ENCODE peak calls at places on chromosomes 6 and 20, in five cellular contexts. K, J, S, U and Z are unnamed samples.
A peak's percentile ranks its signal among the peaks of the same experiment; 100 is the strongest.

GRCh38 chr6:151010111-151010510 is 144.6 kb downstream of the MTHFD1L start:
- DNase-seq in K (no peak), J (no peak), U (no peak), S (no peak), Z (no peak)

GRCh38 chr6:53437557-53438202 is 88.9 kb upstream of the ELOVL5 start:
- DNase-seq in S (no peak), U (peak; percentile 7), J (no peak), K (peak; percentile 48), Z (peak; percentile 77)

GRCh38 chr20:17315491-17316231 is 88.8 kb downstream of the PCSK2 start:
- DNase-seq in J (no peak), U (no peak), K (no peak), S (no peak), Z (no peak)

GRCh38 chr20:18585134-18585533 is 2.7 kb upstream of the DTD1 start:
- DNase-seq in U (no peak), K (no peak), J (no peak), S (no peak), Z (no peak)

GRCh38 chr6:153167026-153167891 is 36.2 kb upstream of the RGS17 start:
- DNase-seq in K (no peak), U (no peak), J (no peak), S (no peak), Z (peak; percentile 5)

GRCh38 chr20:44896583-44896982 is 11.1 kb downstream of the YWHAB start:
- DNase-seq in J (no peak), U (no peak), K (no peak), S (no peak), Z (peak; percentile 91)

GRCh38 chr6:102812242-102812641 is 1418.7 kb downstream of the GRIK2 start:
- DNase-seq in J (no peak), U (no peak), K (no peak), S (no peak), Z (peak; percentile 8)

GRCh38 chr6:89071036-89071435 is 9.5 kb upstream of the PNRC1 start:
- DNase-seq in J (no peak), U (no peak), S (no peak), K (no peak), Z (no peak)

GRCh38 chr6:112576421-112576820 is 229.3 kb downstream of the RFPL4B start:
- DNase-seq in J (no peak), K (no peak), S (no peak), U (no peak), Z (no peak)

GRCh38 chr6:151141685-151142084 is 98.1 kb upstream of the AKAP12 start:
- DNase-seq in K (no peak), U (no peak), J (no peak), S (no peak), Z (no peak)

GRCh38 chr6:116101298-116101718 is 655 bp downstream of the NT5DC1 start:
- DNase-seq in S (no peak), U (no peak), K (no peak), J (peak; percentile 54), Z (no peak)

GRCh38 chr20:55140631-55141030 is 665.2 kb downstream of the DOK5 start:
- DNase-seq in S (no peak), U (peak; percentile 88), K (no peak), J (no peak), Z (no peak)

GRCh38 chr6:69026243-69026642 is 391.2 kb downstream of the ADGRB3 start:
- DNase-seq in U (no peak), K (no peak), S (no peak), J (no peak), Z (peak; percentile 20)

GRCh38 chr6:122871079-122871478 is 82.0 kb downstream of the SMPDL3A start:
- DNase-seq in K (no peak), S (no peak), J (no peak), U (no peak), Z (no peak)

GRCh38 chr6:2914318-2914660 is 11.2 kb upstream of the SERPINB9 start:
- DNase-seq in J (no peak), K (no peak), S (no peak), U (no peak), Z (no peak)

GRCh38 chr6:110590821-110591351 is 114.5 kb upstream of the SLC22A16 start:
- DNase-seq in J (no peak), S (no peak), U (no peak), K (no peak), Z (peak; percentile 45)

GRCh38 chr6:134589512-134589911 is 271.6 kb upstream of the SGK1 start:
- DNase-seq in U (no peak), S (no peak), K (no peak), J (no peak), Z (no peak)

GRCh38 chr6:63750400-63750799 is 114.8 kb downstream of the PHF3 start:
- DNase-seq in K (no peak), J (no peak), U (no peak), S (no peak), Z (no peak)

GRCh38 chr6:104784884-104785283 is 74.8 kb downstream of the HACE1 start:
- DNase-seq in J (no peak), S (no peak), K (no peak), U (no peak), Z (no peak)

GRCh38 chr6:38750968-38751615 is 36.0 kb downstream of the DNAH8 start:
- DNase-seq in J (no peak), K (no peak), U (no peak), S (no peak), Z (no peak)

GRCh38 chr6:112087916-112088315 is 525 bp downstream of the FAM229B start:
- DNase-seq in J (no peak), K (no peak), S (no peak), U (no peak), Z (no peak)

GRCh38 chr20:63187338-63188158 is 28.4 kb downstream of the YTHDF1 start:
- DNase-seq in S (no peak), J (no peak), K (no peak), U (no peak), Z (no peak)

GRCh38 chr20:50415516-50416268 is 94.5 kb upstream of the PTPN1 start:
- DNase-seq in S (no peak), J (no peak), K (no peak), U (no peak), Z (no peak)

GRCh38 chr20:22511943-22512910 is 72.1 kb downstream of the FOXA2 start:
- DNase-seq in S (no peak), U (peak; percentile 47), J (no peak), K (peak; percentile 95), Z (no peak)

GRCh38 chr6:56863366-56863765 is 91.5 kb upstream of the BEND6 start:
- DNase-seq in K (no peak), S (no peak), U (no peak), J (no peak), Z (no peak)

GRCh38 chr6:170098428-170099170 is 192.3 kb downstream of the DLL1 start:
- DNase-seq in U (no peak), J (no peak), S (no peak), K (no peak), Z (no peak)

GRCh38 chr6:26328265-26328844 is 36.6 kb upstream of the BTN3A2 start:
- DNase-seq in K (no peak), U (no peak), S (no peak), J (no peak), Z (peak; percentile 43)

GRCh38 chr6:12233693-12234551 is 56.2 kb upstream of the EDN1 start:
- DNase-seq in J (no peak), S (no peak), U (peak; percentile 26), K (peak; percentile 1), Z (peak; percentile 72)